ENCODE peak calls at places on chromosomes 2 and 18, in four cellular contexts. W, O, V and D are unnamed samples.

GRCh38 chr2:121346886-121347285 is 61.9 kb upstream of the TFCP2L1 start:
- DNase-seq in W (no peak), O (no peak), V (no peak), D (no peak)

GRCh38 chr2:215736653-215737290 is 276.6 kb downstream of the MREG start:
- DNase-seq in W (no peak), O (no peak), V (no peak), D (no peak)

GRCh38 chr2:237939251-237939650 is 27.6 kb upstream of the UBE2F start:
- DNase-seq in W (peak), O (no peak), V (no peak), D (no peak)

GRCh38 chr2:76870011-76870410 is 652.2 kb downstream of the LRRTM4 start:
- DNase-seq in W (no peak), O (no peak), V (no peak), D (peak)

GRCh38 chr2:25473758-25474335 is 132.1 kb upstream of the DNMT3A start:
- DNase-seq in W (no peak), O (peak), V (no peak), D (no peak)

GRCh38 chr2:216404010-216404618 is 8.2 kb upstream of the SMARCAL1 start:
- DNase-seq in W (peak), O (peak), V (no peak), D (peak)

GRCh38 chr2:99821572-99822369 is 320.6 kb downstream of the AFF3 start:
- DNase-seq in W (no peak), O (no peak), V (no peak), D (no peak)

GRCh38 chr2:172375247-172375646 is 52.1 kb upstream of the ITGA6 start:
- DNase-seq in W (peak), O (no peak), V (no peak), D (no peak)

GRCh38 chr18:54161267-54161666 is 63.2 kb downstream of the MBD2 start:
- DNase-seq in W (no peak), O (no peak), V (no peak), D (no peak)

GRCh38 chr2:16136461-16137035 is 196.2 kb downstream of the MYCN start:
- DNase-seq in W (no peak), O (no peak), V (no peak), D (no peak)

GRCh38 chr18:37254256-37254880 is 311.2 kb downstream of the CELF4 start:
- DNase-seq in W (peak), O (peak), V (no peak), D (peak)

GRCh38 chr2:132667716-132668115 is 2.3 kb downstream of the LYPD1 start:
- DNase-seq in W (no peak), O (no peak), V (no peak), D (no peak)

GRCh38 chr2:165745916-165746315 is 48.1 kb downstream of the GALNT3 start:
- DNase-seq in W (no peak), O (no peak), V (no peak), D (no peak)

GRCh38 chr2:72793798-72794447 is 31.9 kb downstream of the EXOC6B start:
- DNase-seq in W (no peak), O (no peak), V (no peak), D (no peak)

GRCh38 chr18:31197676-31198075 is 35.0 kb upstream of the DSC1 start:
- DNase-seq in W (peak), O (no peak), V (no peak), D (peak)

GRCh38 chr2:209097168-209097567 is 326.7 kb upstream of the MAP2 start:
- DNase-seq in W (no peak), O (no peak), V (no peak), D (no peak)

GRCh38 chr2:30756051-30756719 is 51.1 kb downstream of the CAPN13 start:
- DNase-seq in W (peak), O (no peak), V (no peak), D (peak)

GRCh38 chr2:88074854-88075292 is 7.2 kb downstream of the SMYD1 start:
- DNase-seq in W (no peak), O (no peak), V (no peak), D (no peak)

GRCh38 chr2:219634951-219635751 is 7.7 kb downstream of the SLC4A3 start:
- DNase-seq in W (no peak), O (no peak), V (no peak), D (no peak)

GRCh38 chr2:73156539-73157124 is 43.9 kb upstream of the RAB11FIP5 start:
- DNase-seq in W (peak), O (peak), V (peak), D (peak)

DNA sequence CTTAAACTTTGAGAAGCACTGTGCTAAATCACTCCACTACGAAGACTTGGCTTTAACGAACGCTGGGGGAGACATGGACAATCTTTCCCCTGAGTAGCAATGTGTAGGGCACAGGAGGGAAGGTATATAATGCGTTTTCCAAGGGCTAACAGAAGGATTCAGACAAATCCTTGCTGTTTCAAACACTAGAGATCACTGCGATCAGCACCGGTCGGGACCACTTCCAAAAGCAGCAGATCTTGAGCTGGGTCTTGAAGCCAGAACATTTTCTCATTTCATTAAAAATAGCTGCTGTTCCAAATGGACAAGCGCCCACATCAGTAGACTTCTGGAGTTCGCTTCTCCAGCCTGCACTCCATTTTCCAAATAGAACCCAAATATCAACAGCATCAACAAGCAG is 65.1 kb upstream of the MAPRE2 start:
- DNase-seq in W (no peak), O (no peak), V (no peak), D (no peak)
- H3K4me3 ChIP-seq in W (no peak), O (peak), V (peak), D (no peak)

DNA sequence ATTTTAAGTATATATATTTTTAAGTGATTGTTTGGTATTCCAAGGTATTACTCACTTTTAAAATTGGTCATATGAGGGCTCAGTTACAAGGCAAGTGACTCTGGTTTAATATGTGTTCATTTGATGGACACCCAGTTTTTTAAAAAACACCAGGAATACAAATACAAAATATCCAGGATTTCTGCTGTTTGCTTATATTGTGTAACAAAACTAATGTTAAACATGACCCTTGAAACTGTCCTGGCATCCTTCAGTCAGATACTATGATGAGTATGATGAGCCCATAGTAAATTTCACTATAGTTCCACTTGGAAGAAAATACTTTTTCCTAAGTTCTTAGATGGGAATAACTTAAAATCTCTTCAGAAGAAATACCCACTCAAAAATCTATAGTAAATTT is 11.4 kb upstream of the ONECUT2 start:
- DNase-seq in W (no peak), O (no peak), V (no peak), D (no peak)
- H3K4me3 ChIP-seq in W (no peak), O (no peak), V (no peak), D (no peak)

GRCh38 chr2:128472789-128473174 is 154.1 kb upstream of the HS6ST1 start:
- DNase-seq in W (no peak), O (no peak), V (no peak), D (no peak)
- H3K4me3 ChIP-seq in W (no peak), O (no peak), V (no peak), D (no peak)

GRCh38 chr2:85132392-85132791 is 800 bp upstream of the TCF7L1 start:
- DNase-seq in W (no peak), O (no peak), V (no peak), D (no peak)
- H3K4me3 ChIP-seq in W (no peak), O (peak), V (peak), D (peak)

GRCh38 chr18:79787527-79788095 is 10.1 kb upstream of the KCNG2 start:
- DNase-seq in W (no peak), O (no peak), V (no peak), D (no peak)
- H3K4me3 ChIP-seq in W (no peak), O (no peak), V (no peak), D (no peak)

DNA sequence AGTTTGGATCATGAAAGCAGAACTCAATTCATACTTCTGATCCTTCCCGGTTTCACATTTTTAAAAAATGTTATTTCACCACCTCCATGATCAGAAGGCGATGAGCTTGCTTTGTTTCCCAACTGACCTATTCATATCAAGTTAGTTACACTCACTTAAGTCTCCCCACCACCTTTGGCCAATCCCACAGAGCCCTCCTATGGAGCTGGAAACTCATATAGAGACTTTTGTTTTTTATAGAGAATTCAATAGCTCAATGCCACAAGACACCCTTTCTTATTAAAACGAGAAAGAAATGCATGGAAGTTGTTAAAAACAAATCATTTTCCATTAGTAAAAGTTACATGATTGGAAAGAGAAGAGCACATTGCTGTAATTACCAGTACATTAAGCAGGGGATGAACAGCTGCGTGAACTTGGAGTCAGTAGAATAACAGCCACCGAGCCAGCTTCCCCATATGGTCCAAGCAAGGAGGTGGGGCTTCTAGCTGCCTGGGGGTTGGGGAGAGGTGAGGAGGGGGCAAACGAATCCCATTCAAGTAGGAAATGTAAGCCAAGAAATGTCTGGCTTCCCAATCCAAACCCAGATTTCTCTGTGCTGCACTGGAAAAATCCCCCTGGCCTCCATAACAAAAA is 614.6 kb downstream of the IRS1 start:
- DNase-seq in W (no peak), O (no peak), V (no peak), D (no peak)
- H3K4me3 ChIP-seq in W (no peak), O (no peak), V (no peak), D (no peak)

GRCh38 chr18:48408111-48408726 is 964 bp downstream of the ZBTB7C start:
- DNase-seq in W (no peak), O (peak), V (no peak), D (no peak)
- H3K4me3 ChIP-seq in W (peak), O (no peak), V (peak), D (peak)

GRCh38 chr2:80370375-80371009 is 65.9 kb upstream of the LRRTM1 start:
- DNase-seq in W (no peak), O (no peak), V (no peak), D (no peak)
- H3K4me3 ChIP-seq in W (no peak), O (no peak), V (no peak), D (no peak)

DNA sequence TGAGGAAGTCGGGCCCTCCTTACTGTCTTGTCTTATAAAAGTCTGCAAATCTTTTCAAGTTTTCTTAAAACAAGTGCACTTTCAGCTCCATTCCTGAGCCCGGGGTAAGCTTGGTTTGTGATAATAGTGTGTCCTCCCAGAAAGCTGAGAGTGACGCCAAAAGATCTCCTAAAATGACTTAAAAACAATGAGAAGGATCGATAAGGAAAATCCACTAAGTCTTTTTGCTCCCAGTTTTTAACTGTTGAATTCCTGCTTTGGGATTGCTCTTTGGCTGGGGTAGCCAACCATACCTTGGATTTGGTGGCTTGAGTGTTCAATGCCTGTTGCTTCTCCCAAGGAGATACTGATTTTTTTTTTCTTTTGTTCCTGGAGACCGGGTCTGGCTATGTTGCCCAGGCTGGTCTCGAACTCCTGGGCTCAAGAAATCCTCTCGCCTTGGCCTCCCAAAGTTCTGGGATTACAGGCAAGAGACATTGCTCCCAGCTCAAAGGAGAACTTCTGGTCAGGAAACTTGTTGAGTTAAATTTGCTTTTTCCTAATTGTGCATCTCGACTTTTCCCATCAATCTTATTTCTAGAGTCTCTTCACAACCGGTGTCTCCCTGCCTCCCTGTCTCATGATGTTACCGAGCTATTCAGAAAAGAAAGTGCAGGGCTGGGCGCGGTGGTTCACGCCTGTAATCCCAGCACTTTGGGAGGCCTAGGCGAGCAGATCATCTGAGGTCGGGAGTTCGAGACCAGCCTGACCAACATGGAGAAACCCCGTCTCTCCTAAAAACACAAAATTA is 3.0 kb downstream of the TGIF1 start:
- DNase-seq in W (peak), O (no peak), V (no peak), D (no peak)
- H3K4me3 ChIP-seq in W (peak), O (peak), V (peak), D (peak)